ENCODE peak calls at places on chromosomes 13 and 19, in seven cellular contexts. E is GM10248, B is psoas muscle, L is mucosa of descending colon, J is MM.1S, P is mammary epithelial cell, Z is heart right ventricle. U is an unnamed sample.

GRCh38 chr19:14030997-14031718 is 404 bp upstream of the IL27RA start:
- DNase-seq in L (no peak), J (no peak), Z (no peak), E (no peak), B (peak), P (no peak), U (peak)

GRCh38 chr13:60838581-60838980 is 441.6 kb downstream of the TDRD3 start:
- DNase-seq in J (no peak), E (no peak), Z (no peak), P (no peak), B (no peak), L (no peak), U (no peak)

GRCh38 chr13:98761126-98761978 is 8.9 kb upstream of the SLC15A1 start:
- DNase-seq in B (no peak), E (peak), P (peak), J (peak), L (no peak), Z (no peak), U (peak)

GRCh38 chr19:15393963-15394362 is 14.4 kb upstream of the AKAP8 start:
- DNase-seq in P (no peak), J (no peak), E (no peak), Z (no peak), L (no peak), B (no peak), U (no peak)

GRCh38 chr19:4140237-4140711 is 13.2 kb upstream of the CREB3L3 start:
- DNase-seq in L (peak), B (no peak), P (peak), Z (no peak), E (peak), J (peak), U (peak)

GRCh38 chr13:22189176-22190048 is 518.5 kb downstream of the FGF9 start:
- DNase-seq in L (no peak), P (no peak), B (no peak), J (no peak), Z (no peak), E (no peak), U (no peak)

GRCh38 chr13:82772802-82773201 is 1109.5 kb downstream of the SLITRK1 start:
- DNase-seq in E (no peak), B (no peak), Z (no peak), L (no peak), P (peak), J (no peak), U (no peak)

GRCh38 chr19:11397089-11397610 is 13.0 kb upstream of the EPOR start:
- DNase-seq in L (no peak), E (peak), J (no peak), Z (no peak), P (no peak), B (no peak), U (no peak)

GRCh38 chr13:100497394-100497793 is 91.2 kb downstream of the GGACT start:
- DNase-seq in L (no peak), B (no peak), E (no peak), P (no peak), Z (no peak), J (peak), U (no peak)

GRCh38 chr19:38718747-38719543 is 25.3 kb downstream of the CAPN12 start:
- DNase-seq in Z (peak), J (no peak), B (peak), E (no peak), L (no peak), P (peak), U (no peak)

GRCh38 chr19:45676851-45677263 is 8.8 kb downstream of the GIPR start:
- DNase-seq in B (no peak), P (no peak), J (no peak), L (peak), Z (no peak), E (peak), U (peak)

DNA sequence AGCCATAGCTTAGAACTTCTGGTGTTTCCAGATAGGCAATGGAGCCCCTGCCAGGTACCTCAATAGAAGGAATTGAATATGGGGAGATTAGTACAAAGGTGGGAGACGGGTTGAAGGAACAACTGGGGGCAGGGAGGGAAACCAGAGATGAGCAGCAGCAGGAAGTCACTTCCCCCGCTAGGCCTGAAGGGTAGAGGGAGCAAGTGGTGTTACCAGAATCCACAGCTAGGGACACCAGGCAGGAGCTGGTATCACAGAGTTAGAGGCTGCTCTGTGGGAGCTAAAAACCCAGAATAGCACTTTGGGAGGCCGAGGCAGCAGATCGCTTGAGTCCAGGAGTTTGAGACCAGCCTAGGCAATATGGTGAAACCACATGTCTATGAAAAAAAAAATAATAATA is 15.3 kb upstream of the HNRNPUL1 start:
- DNase-seq in P (no peak), B (no peak), J (no peak), Z (no peak), L (no peak), E (no peak), U (no peak)
- TF ChIP-seq CTCF in P (no peak), B (no peak), J (no peak), Z (no peak), L (no peak), E (no peak), U (no peak)

GRCh38 chr13:75704942-75705320 is 68.8 kb downstream of the LMO7 start:
- DNase-seq in B (no peak), E (no peak), Z (no peak), L (peak), P (peak), J (no peak), U (no peak)
- TF ChIP-seq CTCF in B (no peak), E (no peak), Z (no peak), L (no peak), P (peak), J (no peak), U (no peak)

GRCh38 chr19:680287-681028 is 4.3 kb downstream of the FSTL3 start:
- DNase-seq in P (peak), E (peak), J (peak), B (peak), L (peak), Z (peak), U (peak)
- TF ChIP-seq CTCF in P (peak), E (peak), J (peak), B (peak), L (peak), Z (peak), U (peak)

DNA sequence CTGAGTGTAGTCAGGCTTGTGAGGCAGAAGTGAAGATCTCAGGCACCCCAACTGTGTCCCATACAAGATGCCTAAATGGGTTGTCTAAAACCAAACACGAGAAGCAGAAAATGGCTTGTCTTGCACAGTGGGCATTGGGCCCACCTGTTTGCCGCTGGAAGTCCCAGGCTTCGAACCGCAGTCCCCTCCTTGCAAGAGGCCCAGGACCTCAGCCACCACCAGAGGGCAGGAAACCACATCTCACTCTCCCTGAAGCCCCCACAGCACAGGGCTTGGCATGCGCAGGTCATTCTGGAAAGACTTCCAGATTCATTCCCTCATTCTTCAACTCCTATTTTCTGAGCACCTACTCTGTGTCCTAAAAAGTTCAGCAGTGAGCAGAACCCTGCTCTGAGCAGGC is 973.7 kb downstream of the UQCRFS1 start:
- DNase-seq in Z (no peak), J (no peak), L (peak), B (no peak), E (no peak), P (no peak), U (no peak)
- TF ChIP-seq CTCF in Z (no peak), J (peak), L (no peak), B (no peak), E (no peak), P (peak), U (no peak)

GRCh38 chr13:110715395-110716234 is 2.1 kb downstream of the ING1 start:
- DNase-seq in J (peak), P (peak), Z (peak), E (peak), B (peak), L (peak), U (peak)

GRCh38 chr13:110713642-110713952 is at the start of gene ING1:
- DNase-seq in P (no peak), B (no peak), J (no peak), Z (no peak), L (no peak), E (no peak), U (no peak)

GRCh38 chr13:110716235-110716505 is 2.7 kb downstream of the ING1 start:
- DNase-seq in B (peak), L (peak), J (peak), Z (no peak), P (peak), E (no peak), U (no peak)

GRCh38 chr13:110713981-110714797 is 689 bp downstream of the ING1 start:
- DNase-seq in L (peak), E (peak), J (peak), P (peak), B (peak), Z (peak), U (peak)

DNA sequence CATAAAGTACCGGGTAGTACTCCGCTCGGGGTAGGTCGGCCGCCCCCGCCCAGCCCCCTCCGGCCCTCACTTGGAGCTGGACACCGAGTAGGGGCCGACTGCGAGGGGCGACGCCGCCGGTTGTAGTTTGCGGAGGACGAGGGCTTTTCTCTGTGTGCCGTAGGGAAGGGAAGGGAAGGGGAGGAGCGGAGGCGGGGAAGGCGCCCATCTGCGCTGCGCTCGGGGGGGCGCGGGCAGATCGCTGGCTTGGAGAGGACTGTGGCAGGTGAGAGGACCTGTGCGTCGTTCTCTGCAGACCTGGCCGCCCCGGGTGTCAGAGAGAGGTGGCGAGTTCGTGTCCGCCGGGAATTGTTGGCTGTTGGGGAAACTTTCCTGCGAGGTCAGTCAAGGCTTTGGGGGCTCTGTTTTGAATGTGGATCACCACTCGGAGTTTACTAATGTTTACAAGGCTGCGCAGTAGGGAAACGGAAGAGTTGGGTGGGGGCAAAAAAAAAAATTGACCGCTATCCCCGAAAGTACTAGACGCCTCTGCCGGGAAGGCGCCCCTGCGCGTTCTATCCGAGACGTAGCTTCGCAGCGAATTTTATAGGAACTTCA is 1.4 kb downstream of the ING1 start:
- DNase-seq in E (no peak), L (peak), P (no peak), Z (peak), B (peak), J (peak), U (no peak)
- TF ChIP-seq CTCF in E (peak), L (no peak), P (no peak), Z (no peak), B (no peak), J (no peak), U (no peak)

GRCh38 chr19:44499559-44499958 is 763 bp downstream of the ZNF180 start:
- DNase-seq in Z (no peak), L (no peak), J (no peak), P (no peak), B (no peak), E (no peak), U (no peak)
- TF ChIP-seq CTCF in Z (no peak), L (no peak), J (no peak), P (no peak), B (no peak), E (no peak), U (no peak)